ENCODE peak calls at places on chromosomes 12 and 14, in six cellular contexts. O is ovary, R is A549, V is transverse colon, S is tibial nerve, X is stomach. D is an unnamed sample.

GRCh38 chr14:31241450-31242114 is 34.0 kb upstream of the HECTD1 start:
- DNase-seq in O (no peak), R (no peak), V (no peak), S (no peak), X (no peak), D (no peak)

GRCh38 chr14:91038439-91038838 is 22.0 kb downstream of the RPS6KA5 start:
- DNase-seq in O (no peak), R (no peak), V (no peak), S (no peak), X (no peak), D (no peak)

GRCh38 chr14:72075649-72076334 is 143.6 kb downstream of the RGS6 start:
- DNase-seq in O (no peak), R (no peak), V (no peak), S (no peak), X (no peak), D (no peak)

GRCh38 chr14:32372154-32372553 is 43.1 kb downstream of the AKAP6 start:
- DNase-seq in O (no peak), R (no peak), V (no peak), S (no peak), X (no peak), D (no peak)

GRCh38 chr14:92568621-92569479 is 55.3 kb downstream of the RIN3 start:
- DNase-seq in O (no peak), R (no peak), V (no peak), S (no peak), X (no peak), D (no peak)

GRCh38 chr12:83322816-83323215 is 636.1 kb downstream of the TMTC2 start:
- DNase-seq in O (no peak), R (no peak), V (no peak), S (no peak), X (no peak), D (no peak)

GRCh38 chr12:98420403-98420800 is 95.0 kb upstream of the TMPO start:
- DNase-seq in O (no peak), R (no peak), V (no peak), S (no peak), X (no peak), D (peak; percentile 87)

GRCh38 chr14:28294834-28295440 is 471.6 kb upstream of the FOXG1 start:
- DNase-seq in O (no peak), R (no peak), V (no peak), S (no peak), X (no peak), D (no peak)

GRCh38 chr12:49636979-49637378 is 13.6 kb downstream of the PRPF40B start:
- DNase-seq in O (peak; percentile 78), R (peak; percentile 81), V (peak; percentile 52), S (no peak), X (peak; percentile 52), D (no peak)

GRCh38 chr12:118743896-118744700 is 237.2 kb upstream of the SRRM4 start:
- DNase-seq in O (no peak), R (no peak), V (no peak), S (no peak), X (no peak), D (no peak)

GRCh38 chr12:87981495-87981894 is 47.7 kb downstream of the C12orf50 start:
- DNase-seq in O (no peak), R (no peak), V (no peak), S (no peak), X (no peak), D (no peak)

GRCh38 chr12:28177461-28177860 is 12.8 kb upstream of the CCDC91 start:
- DNase-seq in O (no peak), R (no peak), V (no peak), S (no peak), X (no peak), D (no peak)

GRCh38 chr12:68798880-68799229 is 9.1 kb upstream of the MDM2 start:
- DNase-seq in O (no peak), R (no peak), V (no peak), S (no peak), X (no peak), D (no peak)

GRCh38 chr14:99127651-99128167 is 144.3 kb downstream of the BCL11B start:
- DNase-seq in O (no peak), R (no peak), V (no peak), S (no peak), X (peak; percentile 18), D (peak; percentile 82)

GRCh38 chr12:124403273-124403672 is 108.4 kb downstream of the RFLNA start:
- DNase-seq in O (peak; percentile 70), R (no peak), V (no peak), S (peak; percentile 53), X (no peak), D (no peak)

GRCh38 chr12:66050283-66050576 is 80.3 kb downstream of the LLPH start:
- DNase-seq in O (no peak), R (no peak), V (no peak), S (no peak), X (no peak), D (no peak)

GRCh38 chr12:32765906-32766305 is 10.2 kb upstream of the YARS2 start:
- DNase-seq in O (no peak), R (no peak), V (no peak), S (no peak), X (no peak), D (no peak)

GRCh38 chr12:108907861-108908302 is 28.0 kb downstream of the DAO start:
- DNase-seq in O (no peak), R (peak; percentile 18), V (no peak), S (no peak), X (no peak), D (no peak)

GRCh38 chr12:32494676-32495075 is 95.3 kb downstream of the FGD4 start:
- DNase-seq in O (no peak), R (no peak), V (no peak), S (no peak), X (no peak), D (no peak)

GRCh38 chr14:68911594-68912227 is 67.4 kb downstream of the ACTN1 start:
- DNase-seq in O (peak; percentile 84), R (peak; percentile 92), V (peak; percentile 78), S (peak; percentile 62), X (peak; percentile 78), D (no peak)

DNA sequence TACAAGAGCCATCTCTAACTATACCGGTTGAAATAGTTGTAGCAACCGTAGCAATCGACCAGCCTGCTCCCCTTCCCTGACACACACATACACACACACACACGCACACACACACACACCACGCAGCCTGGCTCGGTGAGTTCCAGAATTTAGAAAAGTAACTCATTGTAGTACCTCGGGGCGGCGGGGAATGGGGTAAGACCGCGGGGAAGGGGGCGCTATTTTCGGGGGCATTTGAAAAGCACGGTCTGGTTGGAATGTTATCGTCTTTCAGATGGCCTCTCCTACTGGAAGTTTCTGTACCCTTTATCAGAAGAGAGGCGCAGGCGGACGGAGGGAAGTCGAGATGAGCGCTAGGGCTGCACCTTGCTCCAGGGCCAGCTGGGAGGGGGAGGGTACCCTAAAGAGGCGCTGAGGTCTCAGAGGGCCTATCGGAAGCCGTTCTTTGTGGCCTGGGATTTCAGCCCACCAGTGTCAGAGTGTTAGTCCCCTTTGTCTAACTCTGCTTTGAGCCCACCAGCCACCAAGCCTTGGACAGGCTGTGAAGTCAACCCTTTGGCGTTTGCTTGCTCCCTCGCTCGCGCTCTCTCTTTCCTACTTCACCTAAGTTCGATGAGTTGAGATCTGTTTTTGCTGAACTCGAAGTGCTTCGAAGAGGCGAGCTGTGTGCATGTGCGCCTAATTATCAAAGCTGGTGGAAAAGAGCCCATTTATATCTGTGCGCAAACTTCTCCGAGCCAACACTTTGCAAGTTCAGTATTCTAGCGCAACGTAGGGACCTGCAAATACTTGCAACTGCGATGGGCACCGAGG is 844 bp downstream of the COL2A1 start:
- DNase-seq in O (no peak), R (peak; percentile 13), V (no peak), S (no peak), X (no peak), D (no peak)
- H3K4me3 ChIP-seq in O (peak overlapping the region; percentile 19), R (peak overlapping the region; percentile 46), V (no peak overlapping the region), S (peak overlapping the region; percentile 29), X (peak overlapping the region; percentile 56), D (peak overlapping the region; percentile 62)

GRCh38 chr14:61662001-61662400 is 33.3 kb upstream of the HIF1A start:
- DNase-seq in O (no peak), R (no peak), V (no peak), S (no peak), X (no peak), D (no peak)

GRCh38 chr14:61663312-61663974 is 31.9 kb upstream of the HIF1A start:
- DNase-seq in O (no peak), R (no peak), V (no peak), S (no peak), X (no peak), D (peak; percentile 50)

GRCh38 chr14:61659582-61659981 is 35.7 kb upstream of the HIF1A start:
- DNase-seq in O (no peak), R (no peak), V (no peak), S (no peak), X (no peak), D (no peak)

GRCh38 chr14:61661471-61661988 is 33.8 kb upstream of the HIF1A start:
- DNase-seq in O (no peak), R (no peak), V (no peak), S (no peak), X (no peak), D (peak; percentile 7)

DNA sequence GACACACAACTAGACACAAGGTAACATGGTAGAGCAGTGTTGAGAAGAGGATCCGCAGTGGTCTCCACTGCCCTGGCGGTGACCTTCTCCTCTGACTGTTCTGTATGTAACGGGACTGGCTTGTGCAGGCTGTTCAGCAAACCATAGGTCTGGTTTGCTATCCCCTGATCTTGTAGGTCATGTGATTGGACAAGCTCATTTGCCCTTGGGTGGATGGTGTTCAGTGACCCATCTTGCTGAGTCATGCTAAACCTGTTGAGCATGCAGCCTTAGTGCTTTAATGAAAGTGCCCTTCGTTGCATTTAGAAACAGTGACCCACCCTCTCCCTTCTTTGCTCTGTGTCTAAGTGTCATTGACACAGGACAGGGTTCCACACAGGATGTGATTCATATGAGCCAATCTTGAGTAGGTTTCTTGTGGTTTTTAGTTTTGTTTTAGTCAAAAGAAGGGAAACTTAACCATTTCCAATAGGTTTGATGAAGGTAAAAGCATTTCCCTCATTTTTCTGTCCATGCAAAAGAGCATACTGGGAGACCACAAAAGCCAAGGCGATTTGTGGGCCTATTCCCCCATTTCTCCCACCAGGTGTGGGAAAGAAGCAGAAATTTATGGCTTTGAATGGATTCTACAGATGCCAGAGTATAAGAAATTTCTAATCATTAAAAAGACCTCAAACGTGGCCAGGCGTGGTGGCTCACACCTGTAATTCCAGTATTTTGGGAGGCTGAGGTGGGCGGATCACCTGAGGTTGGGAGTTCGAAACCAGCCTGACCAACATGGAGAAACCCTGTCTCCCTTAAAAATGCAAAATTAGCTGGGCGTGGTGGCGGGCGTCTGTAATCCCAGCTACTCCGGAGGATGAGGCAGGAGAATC is 32.6 kb upstream of the HIF1A start:
- DNase-seq in O (no peak), R (peak; percentile 10), V (peak; percentile 41), S (no peak), X (peak; percentile 35), D (peak; percentile 81)
- TF ChIP-seq EP300 in O (no peak), R (no peak), V (no peak), S (no peak), X (no peak), D (no peak)

GRCh38 chr14:89956294-89957009 is 725 bp downstream of the TDP1 start:
- DNase-seq in O (peak; percentile 66), R (no peak), V (peak; percentile 76), S (no peak), X (peak; percentile 68), D (no peak)
- TF ChIP-seq POLR2A in O (no peak), R (no peak), V (no peak), S (no peak), X (no peak), D (no peak)

DNA sequence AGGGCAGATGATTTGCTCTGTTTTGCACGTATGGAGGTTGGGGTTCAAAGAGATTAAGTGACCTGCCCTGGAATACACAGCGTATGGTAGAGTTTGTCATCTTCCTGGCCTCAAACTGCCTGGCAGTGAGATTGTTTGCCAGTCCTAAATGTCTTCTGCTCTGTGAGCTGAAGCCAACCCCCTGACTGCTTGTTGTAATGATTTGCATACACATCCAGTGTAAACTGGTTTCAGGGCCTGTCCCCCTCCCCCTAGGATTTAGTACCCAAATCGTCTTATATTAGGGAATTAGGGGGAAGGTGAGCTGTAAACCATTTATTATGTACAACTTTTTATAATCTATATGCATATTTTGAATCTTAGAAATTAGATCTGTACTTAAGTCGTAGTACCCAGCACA is 38.4 kb downstream of the AKAP3 start:
- DNase-seq in O (no peak), R (no peak), V (no peak), S (no peak), X (no peak), D (no peak)
- H3K4me3 ChIP-seq in O (no peak overlapping the region), R (no peak overlapping the region), V (no peak overlapping the region), S (no peak overlapping the region), X (no peak overlapping the region), D (no peak overlapping the region)

D was measured in esophagus muscularis mucosa.